ENCODE peak calls at places on chromosome 14, in four cellular contexts. Q, G, Z and A are unnamed samples.
A peak's percentile ranks its signal among the peaks of the same experiment; 100 is the strongest.

GRCh38 chr14:61188196-61188595 is 92.9 kb downstream of the TMEM30B start:
- DNase-seq in Q (no peak), G (no peak), Z (no peak), A (no peak)

GRCh38 chr14:78450945-78451344 is 280.8 kb downstream of the NRXN3 start:
- DNase-seq in Q (no peak), G (no peak), Z (no peak), A (no peak)

GRCh38 chr14:32324601-32325000 is 4.5 kb upstream of the AKAP6 start:
- DNase-seq in Q (no peak), G (no peak), Z (no peak), A (no peak)

GRCh38 chr14:24246765-24247212 is 4.4 kb upstream of the TINF2 start:
- DNase-seq in Q (no peak), G (no peak), Z (no peak), A (no peak)

GRCh38 chr14:64983439-64984310 is 3.0 kb upstream of the FNTB start:
- DNase-seq in Q (no peak), G (no peak), Z (no peak), A (no peak)

GRCh38 chr14:63030113-63030512 is 15.1 kb downstream of the KCNH5 start:
- DNase-seq in Q (no peak), G (no peak), Z (no peak), A (no peak)

GRCh38 chr14:55513491-55513890 is 66.5 kb upstream of the KTN1 start:
- DNase-seq in Q (no peak), G (no peak), Z (no peak), A (no peak)

GRCh38 chr14:75417674-75418073 is 10.1 kb upstream of the JDP2 start:
- DNase-seq in Q (no peak), G (no peak), Z (no peak), A (no peak)

GRCh38 chr14:33307691-33308369 is 369.2 kb downstream of the NPAS3 start:
- DNase-seq in Q (no peak), G (no peak), Z (no peak), A (no peak)

GRCh38 chr14:100827140-100827517 is 1.2 kb downstream of the MEG3 start:
- DNase-seq in Q (no peak), G (no peak), Z (peak; percentile 46), A (no peak)

GRCh38 chr14:100807979-100808734 is 17.8 kb upstream of the MEG3 start:
- DNase-seq in Q (no peak), G (no peak), Z (no peak), A (no peak)

GRCh38 chr14:90585106-90585505 is 188.3 kb downstream of the CALM1 start:
- DNase-seq in Q (no peak), G (no peak), Z (no peak), A (no peak)

DNA sequence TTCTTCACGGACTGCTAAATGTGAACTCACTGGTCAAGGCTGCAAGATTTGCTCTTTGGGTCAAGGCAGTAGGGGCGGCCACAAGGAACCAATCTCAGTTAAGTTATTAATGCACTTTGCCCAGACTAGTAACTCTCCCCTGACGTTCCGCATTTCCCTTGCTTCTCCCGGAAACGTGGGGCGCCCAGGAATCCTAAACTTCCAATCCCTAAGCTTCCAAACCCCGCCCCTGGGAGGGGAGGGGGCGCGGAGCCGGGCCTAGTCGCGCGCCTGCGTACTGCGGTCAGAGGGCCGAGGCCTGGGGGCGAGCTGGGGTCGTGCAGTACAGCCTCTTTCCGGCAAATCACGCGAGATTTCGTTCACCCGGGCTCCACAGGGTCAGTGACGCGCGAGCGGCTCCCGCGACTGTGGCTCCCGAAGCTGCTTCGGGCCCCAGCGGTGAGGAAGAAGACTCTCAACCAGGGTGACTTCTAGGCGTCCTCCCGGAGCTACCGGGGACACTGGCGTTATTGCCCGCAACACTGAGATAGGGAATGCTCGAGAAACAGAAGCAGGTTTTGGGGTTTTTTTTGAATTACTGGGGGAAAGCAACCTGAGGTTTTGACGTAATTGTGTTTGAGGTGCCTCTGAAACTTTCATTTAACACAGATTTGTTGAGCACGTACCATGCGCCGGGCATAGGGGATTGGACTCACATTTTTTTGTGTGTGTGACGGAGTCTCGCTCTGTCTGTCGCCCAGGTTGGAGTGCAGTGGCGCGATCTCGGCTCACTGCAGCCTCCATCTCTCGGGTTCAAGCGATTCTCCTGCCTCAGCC is at the start of gene PTGR2:
- DNase-seq in Q (peak; percentile 94), G (peak; percentile 89), Z (peak; percentile 97), A (peak; percentile 99)
- TF ChIP-seq CTCF in Q (peak; percentile 18), G (peak; percentile 48), Z (no peak), A (peak; percentile 42)

DNA sequence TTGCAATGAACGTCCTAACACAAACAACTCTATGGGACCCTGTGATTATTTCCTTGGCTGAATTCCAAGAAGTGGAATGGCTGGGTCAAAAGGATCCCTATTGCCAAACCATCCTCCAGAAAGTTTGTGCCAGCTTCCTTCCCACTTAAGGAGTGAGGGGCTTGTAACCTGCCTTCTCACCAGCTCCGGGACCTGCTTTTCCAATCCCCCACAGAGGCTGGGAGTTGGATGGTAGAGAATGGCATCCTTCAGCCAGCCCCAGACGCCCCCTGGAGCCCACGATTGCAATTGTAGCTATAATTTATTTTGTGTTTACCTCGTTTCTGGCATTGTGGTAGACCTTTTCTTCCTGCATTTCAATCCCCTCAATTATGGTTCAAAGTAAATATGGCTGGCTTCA is 9.7 kb upstream of the ZDHHC22 start:
- DNase-seq in Q (no peak), G (no peak), Z (peak; percentile 53), A (peak; percentile 59)
- TF ChIP-seq CTCF in Q (peak; percentile 63), G (no peak), Z (peak; percentile 78), A (peak; percentile 69)

DNA sequence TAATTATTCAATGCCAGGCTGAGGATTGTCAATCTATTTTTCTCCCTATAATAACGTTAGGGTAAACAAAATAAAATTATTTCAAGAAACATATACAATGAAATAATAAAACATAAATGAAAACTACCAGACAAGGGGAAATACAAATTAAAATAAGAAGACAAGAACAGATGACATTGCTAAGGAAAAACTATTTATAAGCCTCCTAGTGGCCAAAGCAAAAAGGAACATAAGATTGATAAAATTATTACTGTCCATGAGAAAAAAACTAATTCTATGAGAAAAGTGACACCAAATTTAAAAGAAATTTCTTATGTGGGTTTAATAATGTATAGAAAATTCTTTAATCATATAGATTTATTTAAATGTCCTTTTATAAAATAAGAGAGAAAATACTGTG is 294.7 kb downstream of the TTC6 start:
- DNase-seq in Q (no peak), G (no peak), Z (no peak), A (no peak)
- TF ChIP-seq CTCF in Q (peak; percentile 37), G (no peak), Z (no peak), A (peak; percentile 53)

GRCh38 chr14:29348504-29348903 is 579.1 kb downstream of the PRKD1 start:
- DNase-seq in Q (no peak), G (no peak), Z (no peak), A (no peak)
- TF ChIP-seq CTCF in Q (no peak), G (no peak), Z (no peak), A (no peak)

GRCh38 chr14:69685716-69686115 is 74.3 kb downstream of the SUSD6 start:
- DNase-seq in Q (no peak), G (peak; percentile 44), Z (no peak), A (no peak)
- TF ChIP-seq CTCF in Q (no peak), G (no peak), Z (no peak), A (no peak)

DNA sequence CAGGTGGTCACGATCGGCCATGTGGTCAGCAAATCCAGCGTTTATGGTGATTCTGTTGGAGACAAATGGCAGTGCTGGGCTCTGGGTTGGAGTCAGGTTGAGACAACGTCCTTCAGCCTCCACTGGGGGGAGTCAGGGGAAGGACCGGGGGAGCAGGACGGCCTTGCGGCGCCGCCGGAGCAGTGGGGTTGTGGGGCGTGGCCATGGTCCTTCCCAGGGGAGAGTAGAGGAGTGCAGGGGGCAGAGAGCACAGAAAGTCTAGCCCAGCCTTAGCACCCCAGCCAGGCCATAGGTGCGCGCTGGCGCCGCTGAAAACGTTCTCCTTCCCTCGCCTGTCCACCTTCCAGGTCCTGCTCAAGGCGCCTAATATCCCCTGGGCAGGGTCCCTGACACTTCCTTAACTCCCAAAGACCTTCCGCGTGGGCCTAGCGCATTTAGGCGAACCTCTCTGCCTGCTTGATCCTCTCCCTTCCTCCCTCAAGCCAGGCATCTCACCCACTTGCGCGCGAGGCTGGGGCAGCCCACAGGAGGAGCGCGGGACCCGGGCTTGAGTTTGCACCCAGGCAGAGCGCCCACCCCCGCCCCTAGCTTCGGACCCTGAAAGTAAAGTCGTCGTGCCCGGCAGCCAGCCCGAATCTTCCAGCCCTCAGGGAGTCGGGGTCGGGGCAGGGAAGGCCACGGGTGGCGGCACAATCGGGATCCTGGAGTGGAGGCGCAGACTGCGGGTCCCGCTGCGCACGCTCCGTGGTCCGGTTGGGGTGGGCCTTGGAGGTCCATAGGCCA is 3.1 kb upstream of the KIF26A start:
- DNase-seq in Q (no peak), G (no peak), Z (peak; percentile 92), A (peak; percentile 55)
- TF ChIP-seq CTCF in Q (no peak), G (no peak), Z (peak; percentile 81), A (peak; percentile 51)

GRCh38 chr14:82009993-82010392 is 476.3 kb upstream of the SEL1L start:
- DNase-seq in Q (no peak), G (no peak), Z (no peak), A (no peak)

GRCh38 chr14:82003418-82003817 is 469.8 kb upstream of the SEL1L start:
- DNase-seq in Q (no peak), G (no peak), Z (no peak), A (no peak)

GRCh38 chr14:82011460-82011859 is 477.8 kb upstream of the SEL1L start:
- DNase-seq in Q (no peak), G (no peak), Z (no peak), A (no peak)

DNA sequence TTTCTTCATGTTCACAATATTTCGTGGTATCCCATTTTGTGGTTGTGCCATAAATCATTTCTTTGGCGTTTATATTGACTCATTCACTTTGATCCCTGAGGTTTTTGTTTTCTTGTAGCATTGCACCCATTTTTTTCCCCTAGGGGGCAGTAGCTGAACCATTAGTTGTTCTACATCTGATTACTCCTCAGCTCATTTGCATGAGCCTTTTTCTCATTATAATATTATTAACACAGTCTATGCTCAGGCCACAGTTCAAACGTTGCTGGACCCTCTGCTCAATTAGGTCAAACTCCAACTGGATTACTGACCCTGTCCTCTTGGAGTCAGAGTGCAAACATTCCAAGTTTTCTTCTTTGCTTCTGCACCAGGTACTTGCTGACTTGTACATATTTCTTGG is 475.4 kb upstream of the SEL1L start:
- DNase-seq in Q (no peak), G (no peak), Z (peak; percentile 13), A (no peak)
- TF ChIP-seq CTCF in Q (no peak), G (no peak), Z (peak; percentile 43), A (peak; percentile 55)

GRCh38 chr14:87002831-87003230 is 990.2 kb downstream of the GALC start:
- DNase-seq in Q (no peak), G (no peak), Z (no peak), A (no peak)
- TF ChIP-seq CTCF in Q (peak; percentile 38), G (no peak), Z (no peak), A (no peak)

GRCh38 chr14:50864911-50865310 is 6.9 kb upstream of the ABHD12B start:
- DNase-seq in Q (no peak), G (no peak), Z (no peak), A (no peak)

GRCh38 chr14:50864237-50864636 is 7.6 kb upstream of the ABHD12B start:
- DNase-seq in Q (no peak), G (no peak), Z (no peak), A (no peak)

GRCh38 chr14:50862171-50862570 is 9.7 kb upstream of the ABHD12B start:
- DNase-seq in Q (no peak), G (no peak), Z (no peak), A (no peak)

GRCh38 chr14:50860478-50861086 is 11.3 kb upstream of the ABHD12B start:
- DNase-seq in Q (peak; percentile 61), G (peak; percentile 93), Z (peak; percentile 87), A (peak; percentile 93)

DNA sequence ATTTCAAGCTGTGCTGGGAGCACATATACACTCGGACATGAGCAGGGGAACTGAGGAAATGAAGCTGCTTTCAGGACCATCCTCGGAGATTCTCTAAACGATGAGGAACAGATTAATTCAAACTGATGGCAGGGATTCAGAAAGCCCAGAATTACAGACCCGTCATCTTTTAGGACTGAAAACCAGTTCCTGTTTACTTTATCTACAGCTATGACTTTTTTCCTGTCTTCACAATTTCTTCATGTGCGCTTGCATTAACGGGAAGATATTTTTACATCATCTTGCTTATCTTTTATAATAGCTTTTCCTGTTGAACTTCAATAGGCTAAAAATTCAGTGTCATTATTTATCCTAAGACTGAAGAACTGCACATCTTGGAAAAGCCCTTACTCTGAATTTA is 6.2 kb upstream of the ABHD12B start:
- DNase-seq in Q (peak; percentile 34), G (no peak), Z (no peak), A (no peak)
- TF ChIP-seq CTCF in Q (no peak), G (no peak), Z (no peak), A (no peak)